ENCODE peak calls at places on chromosomes 2 and 18, in nine cellular contexts. One of them, this sample, is unnamed.

GRCh38 chr2:74499269-74499939 is at the start of gene LBX2:
- DNase-seq in T1000: no peak
- DNase-seq in epithelial cell of esophagus: no peak
- DNase-seq in heart right ventricle: no peak
- DNase-seq in T-helper 22 cell: no peak
- DNase-seq in PC-3: no peak
- DNase-seq in stimulated activated CD4-positive, alpha-beta T cell treated with anti-CD3 and anti-CD28 coated beads, Interleukin-2, amount 100 ng/mL, for 48 hours: no peak
- DNase-seq in dorsolateral prefrontal cortex: no peak
- DNase-seq in left lobe of liver: peak
- DNase-seq in this sample: no peak

GRCh38 chr2:109264595-109265328 is 135.8 kb downstream of the SH3RF3 start:
- DNase-seq in PC-3: no peak
- DNase-seq in epithelial cell of esophagus: no peak
- DNase-seq in heart right ventricle: no peak
- DNase-seq in dorsolateral prefrontal cortex: peak
- DNase-seq in stimulated activated CD4-positive, alpha-beta T cell treated with anti-CD3 and anti-CD28 coated beads, Interleukin-2, amount 100 ng/mL, for 48 hours: no peak
- DNase-seq in T1000: no peak
- DNase-seq in left lobe of liver: no peak
- DNase-seq in T-helper 22 cell: no peak
- DNase-seq in this sample: no peak

GRCh38 chr18:25349926-25350560 is 1.9 kb downstream of the ZNF521 start:
- DNase-seq in heart right ventricle: peak
- DNase-seq in T1000: peak
- DNase-seq in epithelial cell of esophagus: no peak
- DNase-seq in T-helper 22 cell: no peak
- DNase-seq in dorsolateral prefrontal cortex: peak
- DNase-seq in PC-3: no peak
- DNase-seq in left lobe of liver: no peak
- DNase-seq in stimulated activated CD4-positive, alpha-beta T cell treated with anti-CD3 and anti-CD28 coated beads, Interleukin-2, amount 100 ng/mL, for 48 hours: no peak
- DNase-seq in this sample: no peak

GRCh38 chr2:222319576-222320440 is 21.0 kb upstream of the PAX3 start:
- DNase-seq in dorsolateral prefrontal cortex: no peak
- DNase-seq in stimulated activated CD4-positive, alpha-beta T cell treated with anti-CD3 and anti-CD28 coated beads, Interleukin-2, amount 100 ng/mL, for 48 hours: no peak
- DNase-seq in left lobe of liver: no peak
- DNase-seq in PC-3: no peak
- DNase-seq in heart right ventricle: peak
- DNase-seq in epithelial cell of esophagus: peak
- DNase-seq in T-helper 22 cell: no peak
- DNase-seq in T1000: peak
- DNase-seq in this sample: peak

GRCh38 chr2:66982766-66983165 is 414.4 kb upstream of the ETAA1 start:
- DNase-seq in heart right ventricle: no peak
- DNase-seq in T-helper 22 cell: no peak
- DNase-seq in epithelial cell of esophagus: peak
- DNase-seq in PC-3: peak
- DNase-seq in T1000: no peak
- DNase-seq in stimulated activated CD4-positive, alpha-beta T cell treated with anti-CD3 and anti-CD28 coated beads, Interleukin-2, amount 100 ng/mL, for 48 hours: no peak
- DNase-seq in dorsolateral prefrontal cortex: no peak
- DNase-seq in left lobe of liver: no peak
- DNase-seq in this sample: no peak

GRCh38 chr2:207960090-207960489 is 65.2 kb downstream of the PLEKHM3 start:
- DNase-seq in stimulated activated CD4-positive, alpha-beta T cell treated with anti-CD3 and anti-CD28 coated beads, Interleukin-2, amount 100 ng/mL, for 48 hours: no peak
- DNase-seq in left lobe of liver: no peak
- DNase-seq in dorsolateral prefrontal cortex: no peak
- DNase-seq in PC-3: no peak
- DNase-seq in T-helper 22 cell: no peak
- DNase-seq in heart right ventricle: no peak
- DNase-seq in T1000: no peak
- DNase-seq in epithelial cell of esophagus: no peak
- DNase-seq in this sample: no peak

GRCh38 chr2:138474093-138474834 is 27.3 kb upstream of the SPOPL start:
- DNase-seq in T1000: no peak
- DNase-seq in T-helper 22 cell: no peak
- DNase-seq in left lobe of liver: no peak
- DNase-seq in heart right ventricle: no peak
- DNase-seq in stimulated activated CD4-positive, alpha-beta T cell treated with anti-CD3 and anti-CD28 coated beads, Interleukin-2, amount 100 ng/mL, for 48 hours: no peak
- DNase-seq in dorsolateral prefrontal cortex: no peak
- DNase-seq in PC-3: no peak
- DNase-seq in epithelial cell of esophagus: no peak
- DNase-seq in this sample: no peak

GRCh38 chr2:234446404-234447076 is 50.3 kb downstream of the ARL4C start:
- DNase-seq in PC-3: no peak
- DNase-seq in stimulated activated CD4-positive, alpha-beta T cell treated with anti-CD3 and anti-CD28 coated beads, Interleukin-2, amount 100 ng/mL, for 48 hours: peak
- DNase-seq in dorsolateral prefrontal cortex: no peak
- DNase-seq in T-helper 22 cell: peak
- DNase-seq in T1000: no peak
- DNase-seq in left lobe of liver: peak
- DNase-seq in heart right ventricle: peak
- DNase-seq in epithelial cell of esophagus: peak
- DNase-seq in this sample: no peak

GRCh38 chr2:30686000-30686399 is 121.2 kb downstream of the CAPN13 start:
- DNase-seq in T1000: no peak
- DNase-seq in PC-3: peak
- DNase-seq in heart right ventricle: no peak
- DNase-seq in epithelial cell of esophagus: no peak
- DNase-seq in left lobe of liver: peak
- DNase-seq in T-helper 22 cell: no peak
- DNase-seq in dorsolateral prefrontal cortex: no peak
- DNase-seq in stimulated activated CD4-positive, alpha-beta T cell treated with anti-CD3 and anti-CD28 coated beads, Interleukin-2, amount 100 ng/mL, for 48 hours: no peak
- DNase-seq in this sample: peak

GRCh38 chr2:150110548-150110947 is 376.9 kb downstream of the RND3 start:
- DNase-seq in epithelial cell of esophagus: peak
- DNase-seq in heart right ventricle: no peak
- DNase-seq in left lobe of liver: no peak
- DNase-seq in T-helper 22 cell: no peak
- DNase-seq in PC-3: no peak
- DNase-seq in dorsolateral prefrontal cortex: no peak
- DNase-seq in stimulated activated CD4-positive, alpha-beta T cell treated with anti-CD3 and anti-CD28 coated beads, Interleukin-2, amount 100 ng/mL, for 48 hours: no peak
- DNase-seq in T1000: no peak
- DNase-seq in this sample: no peak

GRCh38 chr2:240451108-240451611 is 15.7 kb downstream of the GPC1 start:
- DNase-seq in left lobe of liver: no peak
- DNase-seq in T-helper 22 cell: no peak
- DNase-seq in epithelial cell of esophagus: no peak
- DNase-seq in stimulated activated CD4-positive, alpha-beta T cell treated with anti-CD3 and anti-CD28 coated beads, Interleukin-2, amount 100 ng/mL, for 48 hours: no peak
- DNase-seq in T1000: no peak
- DNase-seq in heart right ventricle: peak
- DNase-seq in dorsolateral prefrontal cortex: peak
- DNase-seq in PC-3: no peak
- DNase-seq in this sample: no peak

GRCh38 chr18:51132256-51132935 is 65.1 kb downstream of the MEX3C start:
- DNase-seq in T1000: no peak
- DNase-seq in left lobe of liver: no peak
- DNase-seq in PC-3: no peak
- DNase-seq in T-helper 22 cell: no peak
- DNase-seq in stimulated activated CD4-positive, alpha-beta T cell treated with anti-CD3 and anti-CD28 coated beads, Interleukin-2, amount 100 ng/mL, for 48 hours: no peak
- DNase-seq in heart right ventricle: no peak
- DNase-seq in epithelial cell of esophagus: no peak
- DNase-seq in dorsolateral prefrontal cortex: no peak
- DNase-seq in this sample: no peak

GRCh38 chr2:64644240-64645013 is 9.3 kb downstream of the SERTAD2 start:
- DNase-seq in T-helper 22 cell: no peak
- DNase-seq in epithelial cell of esophagus: peak
- DNase-seq in PC-3: peak
- DNase-seq in heart right ventricle: peak
- DNase-seq in left lobe of liver: no peak
- DNase-seq in T1000: peak
- DNase-seq in dorsolateral prefrontal cortex: no peak
- DNase-seq in stimulated activated CD4-positive, alpha-beta T cell treated with anti-CD3 and anti-CD28 coated beads, Interleukin-2, amount 100 ng/mL, for 48 hours: peak
- DNase-seq in this sample: peak

GRCh38 chr2:53636616-53637015 is 131.0 kb upstream of the CHAC2 start:
- DNase-seq in epithelial cell of esophagus: no peak
- DNase-seq in T1000: no peak
- DNase-seq in heart right ventricle: no peak
- DNase-seq in PC-3: no peak
- DNase-seq in left lobe of liver: no peak
- DNase-seq in dorsolateral prefrontal cortex: no peak
- DNase-seq in stimulated activated CD4-positive, alpha-beta T cell treated with anti-CD3 and anti-CD28 coated beads, Interleukin-2, amount 100 ng/mL, for 48 hours: no peak
- DNase-seq in T-helper 22 cell: no peak
- DNase-seq in this sample: no peak